ENCODE peak calls at places on chromosomes 1 and 21, in four cellular contexts. Z is mesendoderm, I is trophoblast cell, O is H9. V is an unnamed sample.

GRCh38 chr1:58888776-58889341 is 105.0 kb upstream of the JUN start:
- DNase-seq in Z (no peak), I (peak), O (no peak), V (peak)

GRCh38 chr21:46057111-46057709 is 40.7 kb upstream of the COL6A2 start:
- DNase-seq in Z (no peak), O (peak), I (no peak), V (no peak)

GRCh38 chr1:163290025-163290610 is 31.6 kb upstream of the NUF2 start:
- DNase-seq in O (no peak), Z (no peak), I (no peak), V (peak)

GRCh38 chr1:241323510-241323909 is 33.5 kb downstream of the RGS7 start:
- DNase-seq in Z (peak), I (peak), O (peak), V (peak)

GRCh38 chr1:64038119-64038518 is 165.3 kb upstream of the UBE2U start:
- DNase-seq in O (no peak), Z (no peak), I (no peak), V (no peak)

GRCh38 chr1:155168456-155169210 is 4.5 kb downstream of the KRTCAP2 start:
- DNase-seq in O (no peak), Z (no peak), I (no peak), V (no peak)

GRCh38 chr21:43994646-43995045 is 17.5 kb upstream of the TRAPPC10 start:
- DNase-seq in O (no peak), Z (no peak), I (no peak), V (no peak)

GRCh38 chr21:17429936-17430335 is 82.9 kb upstream of the CXADR start:
- DNase-seq in Z (no peak), I (no peak), O (no peak), V (no peak)

GRCh38 chr1:14369526-14370213 is 228.8 kb upstream of the KAZN start:
- DNase-seq in I (no peak), Z (no peak), O (no peak), V (no peak)

GRCh38 chr1:206447079-206447780 is 23.0 kb upstream of the IKBKE start:
- DNase-seq in Z (no peak), I (no peak), O (no peak), V (no peak)

GRCh38 chr1:87333692-87334347 is 5.1 kb downstream of the LMO4 start:
- DNase-seq in O (no peak), I (no peak), Z (no peak), V (peak)

GRCh38 chr1:67787746-67788145 is 45.5 kb downstream of the GNG12 start:
- DNase-seq in O (no peak), Z (no peak), I (peak), V (peak)

GRCh38 chr1:238129677-238130076 is 239.0 kb upstream of the ZP4 start:
- DNase-seq in I (no peak), Z (no peak), O (no peak), V (no peak)

GRCh38 chr1:151715726-151716404 is 738 bp downstream of the CELF3 start:
- DNase-seq in I (no peak), O (peak), Z (peak), V (no peak)

GRCh38 chr1:187033721-187034120 is 205.0 kb downstream of the PLA2G4A start:
- DNase-seq in O (no peak), I (no peak), Z (no peak), V (no peak)

GRCh38 chr1:64150729-64151128 is 52.7 kb upstream of the UBE2U start:
- DNase-seq in I (no peak), Z (no peak), O (no peak), V (no peak)

GRCh38 chr1:154769193-154769895 is 100.7 kb downstream of the KCNN3 start:
- DNase-seq in O (no peak), I (no peak), Z (no peak), V (no peak)

GRCh38 chr1:199313444-199313843 is 674.6 kb downstream of the PTPRC start:
- DNase-seq in O (no peak), Z (peak), I (peak), V (no peak)

GRCh38 chr1:225650198-225650597 is 2.7 kb downstream of the ENAH start:
- DNase-seq in O (no peak), I (no peak), Z (no peak), V (no peak)

GRCh38 chr1:204448321-204448964 is 36.8 kb upstream of the PPP1R15B start:
- DNase-seq in I (peak), O (no peak), Z (no peak), V (no peak)

GRCh38 chr1:32014937-32015363 is 1.3 kb downstream of the KHDRBS1 start:
- DNase-seq in Z (no peak), I (no peak), O (no peak), V (no peak)

GRCh38 chr1:159889202-159889601 is 10.8 kb downstream of the CFAP45 start:
- DNase-seq in O (no peak), Z (no peak), I (no peak), V (no peak)

GRCh38 chr1:85174492-85174891 is 26.3 kb downstream of the SYDE2 start:
- DNase-seq in Z (no peak), I (no peak), O (no peak), V (peak)

GRCh38 chr1:22089787-22090186 is 37.3 kb downstream of the CDC42 start:
- DNase-seq in I (no peak), Z (peak), O (no peak), V (no peak)

GRCh38 chr1:78673120-78673519 is 23.5 kb downstream of the IFI44 start:
- DNase-seq in O (peak), Z (peak), I (peak), V (no peak)

GRCh38 chr1:235176486-235176885 is 15.4 kb upstream of the RBM34 start:
- DNase-seq in Z (no peak), O (no peak), I (no peak), V (no peak)

GRCh38 chr1:243730499-243731150 is 119.4 kb downstream of the AKT3 start:
- DNase-seq in O (no peak), I (no peak), Z (no peak), V (no peak)

GRCh38 chr21:45104560-45104959 is 30.2 kb downstream of the ADARB1 start:
- DNase-seq in O (no peak), Z (no peak), I (no peak), V (no peak)

GRCh38 chr1:67773462-67773861 is 59.8 kb downstream of the GNG12 start:
- DNase-seq in I (no peak), O (no peak), Z (no peak), V (peak)

GRCh38 chr1:119937198-119937597 is 40.9 kb upstream of the ADAM30 start:
- DNase-seq in I (no peak), Z (no peak), O (no peak), V (no peak)

GRCh38 chr21:22536511-22536910 is 1538.3 kb downstream of the NCAM2 start:
- DNase-seq in Z (peak), O (no peak), I (peak), V (no peak)

GRCh38 chr1:184610872-184611614 is 143.6 kb downstream of the EDEM3 start:
- DNase-seq in O (no peak), Z (no peak), I (no peak), V (no peak)

GRCh38 chr1:167057297-167057688 is 32.9 kb downstream of the GPA33 start:
- DNase-seq in I (peak), Z (peak), O (peak), V (peak)

GRCh38 chr1:109272831-109273547 is 10.0 kb downstream of the PSRC1 start:
- DNase-seq in I (no peak), O (no peak), Z (no peak), V (no peak)

GRCh38 chr1:109271458-109271857 is 11.5 kb downstream of the PSRC1 start:
- DNase-seq in I (no peak), Z (no peak), O (no peak), V (no peak)

GRCh38 chr1:109270623-109271317 is 12.2 kb downstream of the PSRC1 start:
- DNase-seq in I (no peak), O (no peak), Z (no peak), V (no peak)

GRCh38 chr1:109273570-109274288 is 9.2 kb downstream of the PSRC1 start:
- DNase-seq in Z (no peak), O (no peak), I (peak), V (no peak)

DNA sequence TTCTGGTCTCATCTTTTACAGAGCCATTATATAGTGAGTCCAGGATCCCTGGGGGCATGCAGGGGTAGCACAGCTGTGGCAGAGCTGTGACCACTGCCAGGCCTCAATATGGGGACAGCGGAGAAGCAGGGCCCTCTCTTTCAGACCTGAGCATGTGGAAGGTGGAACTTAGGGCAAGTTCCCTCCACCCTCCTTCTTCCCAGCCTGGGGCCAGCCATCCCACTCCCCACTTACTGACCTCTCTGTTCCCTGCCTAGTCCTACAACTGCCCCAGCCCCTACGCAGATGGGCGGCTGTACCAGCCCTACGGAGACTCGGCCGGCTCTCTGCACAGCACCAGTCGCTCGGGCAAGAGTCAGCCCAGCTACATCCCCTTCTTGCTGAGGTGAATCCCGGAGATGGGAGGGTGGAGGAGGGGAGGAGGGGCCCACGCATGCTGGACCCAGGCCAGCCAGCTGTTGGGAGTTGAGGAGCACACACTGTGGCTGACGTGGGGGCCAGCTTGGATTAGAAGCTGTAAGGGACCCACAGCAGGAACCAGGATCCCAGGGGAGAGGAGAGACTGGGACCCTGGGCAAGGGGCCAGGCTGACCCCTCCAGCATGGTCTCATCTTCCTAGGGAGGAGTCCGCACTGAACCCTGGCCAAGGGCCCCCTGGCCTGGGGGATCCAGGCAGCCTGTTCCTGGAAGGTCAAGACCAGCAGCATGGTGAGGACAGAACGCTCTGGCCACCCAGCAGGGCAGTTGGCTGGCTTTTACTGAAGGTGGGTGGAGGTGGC is 10.7 kb downstream of the PSRC1 start:
- DNase-seq in I (no peak), O (no peak), Z (no peak), V (no peak)
- H3K23ac ChIP-seq in I (no peak), O (no peak), Z (no peak), V (no peak)

GRCh38 chr1:20787775-20788488 is 825 bp upstream of the HP1BP3 start:
- DNase-seq in Z (peak), I (peak), O (no peak), V (peak)

GRCh38 chr1:20788489-20788795 is 1.3 kb upstream of the HP1BP3 start:
- DNase-seq in O (no peak), Z (no peak), I (no peak), V (no peak)

GRCh38 chr1:20787100-20787774 is at the start of gene HP1BP3:
- DNase-seq in O (peak), Z (peak), I (peak), V (peak)

GRCh38 chr1:20786310-20787099 is 602 bp downstream of the HP1BP3 start:
- DNase-seq in O (peak), I (peak), Z (peak), V (peak)

GRCh38 chr1:20785907-20786309 is 1.2 kb downstream of the HP1BP3 start:
- DNase-seq in O (no peak), I (peak), Z (no peak), V (no peak)
- H3K23ac ChIP-seq in O (no peak), I (peak), Z (peak), V (peak)

GRCh38 chr1:171844381-171844780 is 3.1 kb downstream of the DNM3 start:
- DNase-seq in I (no peak), O (no peak), Z (no peak), V (no peak)

GRCh38 chr1:171845998-171846397 is 4.7 kb downstream of the DNM3 start:
- DNase-seq in Z (no peak), O (no peak), I (no peak), V (no peak)

GRCh38 chr1:171841050-171841910 is at the start of gene DNM3:
- DNase-seq in Z (peak), O (peak), I (peak), V (peak)

GRCh38 chr1:171841931-171842723 is 829 bp downstream of the DNM3 start:
- DNase-seq in O (peak), I (no peak), Z (peak), V (no peak)
- H3K23ac ChIP-seq in O (no peak), I (no peak), Z (no peak), V (peak)

GRCh38 chr21:42319851-42320602 is 4.8 kb upstream of the TFF3 start:
- DNase-seq in O (peak), Z (no peak), I (peak), V (no peak)
- H3K23ac ChIP-seq in O (no peak), Z (no peak), I (no peak), V (no peak)

DNA sequence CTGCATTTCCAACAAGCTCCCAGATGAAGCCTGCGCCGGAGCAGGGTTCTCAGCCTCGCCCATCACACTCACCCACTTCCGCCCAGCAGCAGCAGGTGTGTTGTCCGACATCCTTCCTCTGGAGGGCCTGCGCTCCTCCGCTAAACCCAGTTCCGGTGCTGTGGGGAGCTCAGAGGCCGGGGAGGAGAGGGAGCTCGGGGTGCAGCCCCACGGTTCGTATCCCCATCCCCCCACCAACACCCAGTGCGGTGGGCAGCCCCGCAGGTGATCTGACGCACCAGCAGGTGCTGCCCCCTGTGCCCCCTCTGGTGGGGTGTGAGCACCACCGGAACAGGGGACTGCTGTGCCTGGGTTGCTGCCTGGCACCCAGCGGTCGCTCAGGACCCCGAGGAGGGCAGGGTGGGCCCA is 3.4 kb upstream of the PEX10 start:
- DNase-seq in I (no peak), Z (no peak), O (no peak), V (no peak)
- H3K23ac ChIP-seq in I (no peak), Z (no peak), O (no peak), V (no peak)

DNA sequence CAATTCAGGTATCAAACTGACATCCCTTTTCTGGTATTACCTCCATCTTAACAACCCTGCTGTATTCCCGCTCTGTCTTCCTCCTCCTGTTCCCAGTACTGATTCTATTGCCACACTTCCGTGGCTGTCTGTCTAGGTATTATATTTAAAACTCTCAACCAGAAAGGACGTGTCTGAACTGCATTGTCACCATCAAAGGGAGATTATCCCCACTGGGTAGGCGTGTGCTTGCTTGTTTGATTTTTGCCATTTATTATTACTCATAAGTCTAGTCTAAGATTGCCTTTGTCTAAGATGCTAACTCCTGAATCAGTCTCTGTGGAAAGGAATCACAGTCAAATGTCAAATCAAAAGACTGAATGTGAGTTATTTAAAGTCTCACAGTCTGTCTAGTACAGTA is 650.1 kb downstream of the KCNT2 start:
- DNase-seq in O (no peak), Z (no peak), I (no peak), V (no peak)
- H3K23ac ChIP-seq in O (no peak), Z (no peak), I (no peak), V (no peak)

GRCh38 chr1:211480941-211481545 is 10.9 kb downstream of the RD3 start:
- DNase-seq in O (no peak), I (no peak), Z (no peak), V (no peak)

GRCh38 chr1:211484738-211485479 is 7.1 kb downstream of the RD3 start:
- DNase-seq in I (no peak), O (no peak), Z (no peak), V (no peak)

GRCh38 chr1:211479624-211480023 is 12.3 kb downstream of the RD3 start:
- DNase-seq in O (no peak), Z (no peak), I (no peak), V (no peak)

GRCh38 chr1:211483896-211484612 is 7.9 kb downstream of the RD3 start:
- DNase-seq in Z (no peak), I (no peak), O (no peak), V (no peak)

DNA sequence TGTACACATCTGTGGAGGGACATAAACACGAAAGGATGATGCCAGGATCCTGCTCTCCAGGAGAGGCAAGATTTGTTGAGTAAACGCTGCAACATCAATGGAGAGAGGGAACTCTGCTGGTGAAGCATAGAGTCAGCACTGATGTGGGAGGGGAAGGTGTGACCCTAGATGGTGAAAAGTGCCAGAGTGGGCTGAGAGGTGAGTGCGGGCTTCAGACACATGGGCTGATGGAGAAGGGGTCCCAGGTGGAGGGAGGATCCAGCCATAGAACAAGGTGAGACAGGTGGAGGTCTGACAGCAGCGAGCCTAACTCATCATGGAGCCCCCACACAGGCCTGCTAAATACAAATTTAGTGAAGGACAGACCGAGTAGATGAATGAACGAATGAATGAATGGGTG is 9.7 kb downstream of the RD3 start:
- DNase-seq in I (no peak), O (no peak), Z (no peak), V (no peak)
- H3K23ac ChIP-seq in I (no peak), O (no peak), Z (no peak), V (no peak)

V was measured in IMR-90.